ENCODE peak calls at places on chromosome 6, in nine cellular contexts. L is neuronal stem cell; W is body of pancreas; J is left ventricle myocardium inferior; Q is adrenal gland; F is colonic mucosa; N is stomach; O is CD8-positive, alpha-beta T cell; C is IMR-90. S is an unnamed sample. For H3K36me3, the result is how much of the 10 kb centered on the place peaks cover.

GRCh38 chr6:89993411-89993810 is 99.1 kb downstream of the GJA10 start:
- DNase-seq in W (no peak), O (no peak), L (no peak), J (no peak), N (no peak), Q (no peak), C (no peak), F (no peak), S (no peak)

GRCh38 chr6:35448191-35448590 is 3.9 kb upstream of the FANCE start:
- DNase-seq in Q (no peak), L (no peak), F (no peak), O (no peak), W (no peak), N (no peak), C (no peak), J (no peak), S (no peak)

GRCh38 chr6:15396808-15397207 is 150.9 kb downstream of the JARID2 start:
- DNase-seq in Q (no peak), F (no peak), L (no peak), N (peak), W (no peak), C (no peak), O (no peak), J (no peak), S (no peak)

GRCh38 chr6:111591370-111591900 is 14.2 kb downstream of the TRAF3IP2 start:
- DNase-seq in N (peak), Q (peak), W (peak), J (peak), F (peak), C (peak), O (no peak), L (no peak), S (no peak)

GRCh38 chr6:133890941-133891813 is 2.3 kb downstream of the TCF21 start:
- DNase-seq in Q (no peak), F (peak), N (peak), W (peak), L (peak), C (peak), O (no peak), J (peak), S (no peak)

GRCh38 chr6:150720774-150721233 is 121.1 kb downstream of the PLEKHG1 start:
- DNase-seq in O (no peak), W (no peak), L (peak), F (no peak), C (no peak), J (no peak), Q (no peak), N (no peak), S (no peak)

GRCh38 chr6:139250296-139251274 is 41.2 kb downstream of the TXLNB start:
- DNase-seq in O (peak), Q (peak), J (peak), W (peak), F (peak), L (peak), N (peak), C (peak), S (peak)

GRCh38 chr6:28137458-28138020 is 4.1 kb upstream of the ZKSCAN8 start:
- DNase-seq in O (peak), L (no peak), N (no peak), W (no peak), F (no peak), J (no peak), C (peak), Q (no peak), S (no peak)

GRCh38 chr6:88208736-88209135 is 42.6 kb upstream of the CNR1 start:
- DNase-seq in N (no peak), F (no peak), O (no peak), W (no peak), C (no peak), L (no peak), Q (no peak), J (no peak), S (no peak)

GRCh38 chr6:143802833-143803565 is 40.1 kb upstream of the LTV1 start:
- DNase-seq in C (peak), L (no peak), J (no peak), N (no peak), O (no peak), F (no peak), W (no peak), Q (no peak), S (no peak)

GRCh38 chr6:118712955-118713354 is 61.6 kb upstream of the CEP85L start:
- DNase-seq in N (no peak), J (no peak), F (no peak), C (peak), O (no peak), W (no peak), Q (no peak), L (no peak), S (no peak)

DNA sequence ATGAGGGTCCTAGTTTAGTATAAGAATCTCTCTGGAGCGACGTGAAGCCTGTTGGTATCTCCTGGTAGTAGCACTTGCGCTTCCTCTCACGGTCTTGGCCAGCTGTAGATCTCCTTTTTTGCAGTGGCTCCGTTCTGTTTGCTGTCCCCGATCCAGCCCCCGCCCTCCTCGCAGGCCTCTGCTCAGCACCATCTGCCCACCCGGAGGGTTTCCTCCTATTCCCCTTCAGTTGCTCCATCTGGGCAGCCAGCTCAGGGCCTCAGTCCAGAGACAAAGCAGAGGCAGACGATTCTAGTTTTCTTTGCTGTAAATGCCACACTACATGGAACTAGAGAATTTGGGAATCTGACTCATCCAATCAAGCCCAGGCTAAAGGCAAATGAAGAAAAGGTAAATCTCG is 126.6 kb downstream of the TIAM2 start:
- DNase-seq in C (no peak), N (no peak), W (no peak), L (no peak), O (no peak), J (no peak), F (no peak), Q (no peak), S (no peak)
- H3K27ac ChIP-seq in C (no peak), N (no peak), W (no peak), L (no peak), O (no peak), J (no peak), F (no peak), Q (no peak), S (no peak)

GRCh38 chr6:160034346-160034930 is 65.6 kb downstream of the IGF2R start:
- DNase-seq in W (no peak), O (no peak), F (no peak), L (no peak), C (no peak), N (no peak), Q (no peak), J (no peak), S (no peak)
- H3K36me3 ChIP-seq in W (under half), O (under half), F (under half), L (under half), C (under half), N (half or more), Q (under half), J (under half), S (under half)

DNA sequence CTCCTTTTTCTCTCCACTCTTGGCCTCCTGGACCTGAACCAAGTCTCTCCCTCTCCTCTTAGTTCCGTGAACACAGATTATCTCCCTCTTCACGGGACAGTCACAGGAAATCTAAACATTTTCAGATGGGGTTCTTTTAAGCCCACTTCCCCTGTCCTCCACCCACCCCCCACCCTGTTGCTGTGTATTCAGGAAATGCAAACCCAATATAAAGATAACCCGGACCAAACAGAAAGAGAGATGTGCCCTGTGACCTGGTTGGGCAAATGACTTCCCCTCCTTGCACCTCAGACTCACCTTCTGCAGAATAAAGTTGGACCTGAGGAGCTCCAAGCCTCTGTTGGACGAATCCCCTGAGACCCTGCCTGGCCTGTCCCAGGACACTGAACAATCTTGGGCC is 75.9 kb upstream of the MRPS10 start:
- DNase-seq in W (no peak), L (no peak), F (no peak), Q (no peak), O (no peak), N (no peak), J (no peak), C (no peak), S (no peak)
- H3K27ac ChIP-seq in W (no peak), L (no peak), F (no peak), Q (peak), O (no peak), N (peak), J (no peak), C (no peak), S (no peak)

GRCh38 chr6:38564301-38564700 is 75.4 kb downstream of the BTBD9 start:
- DNase-seq in Q (no peak), W (no peak), J (no peak), F (no peak), O (no peak), C (no peak), L (no peak), N (no peak), S (no peak)
- H3K36me3 ChIP-seq in Q (under half), W (under half), J (under half), F (under half), O (under half), C (under half), L (under half), N (under half), S (under half)